ENCODE peak calls at places on chromosome 21, in nine cellular contexts. One of them, this sample, is unnamed.

GRCh38 chr21:36773111-36773510 is 74.2 kb downstream of the SIM2 start:
- DNase-seq in anterior cingulate cortex: no peak
- DNase-seq in ACHN: peak; percentile 38
- DNase-seq in small intestine: peak; percentile 80
- DNase-seq in AG09309: peak; percentile 47
- DNase-seq in NCI-H146: no peak
- DNase-seq in NCI-H748 treated with DMSO at 0.1 percent for 48 hours: no peak
- DNase-seq in fibroblast of the conjunctiva: peak; percentile 49
- DNase-seq in HuH-7.5: no peak
- DNase-seq in this sample: no peak

GRCh38 chr21:45295576-45296365 is 8.1 kb upstream of the POFUT2 start:
- DNase-seq in AG09309: peak; percentile 83
- DNase-seq in ACHN: no peak
- DNase-seq in fibroblast of the conjunctiva: no peak
- DNase-seq in anterior cingulate cortex: no peak
- DNase-seq in small intestine: no peak
- DNase-seq in NCI-H146: no peak
- DNase-seq in HuH-7.5: no peak
- DNase-seq in NCI-H748 treated with DMSO at 0.1 percent for 48 hours: no peak
- DNase-seq in this sample: no peak

GRCh38 chr21:33647560-33647959 is 5.3 kb downstream of the ITSN1 start:
- DNase-seq in HuH-7.5: no peak
- DNase-seq in ACHN: no peak
- DNase-seq in fibroblast of the conjunctiva: no peak
- DNase-seq in anterior cingulate cortex: no peak
- DNase-seq in AG09309: no peak
- DNase-seq in NCI-H748 treated with DMSO at 0.1 percent for 48 hours: no peak
- DNase-seq in NCI-H146: no peak
- DNase-seq in small intestine: no peak
- DNase-seq in this sample: no peak

GRCh38 chr21:28899744-28900143 is 92.9 kb downstream of the LTN1 start:
- DNase-seq in ACHN: no peak
- DNase-seq in fibroblast of the conjunctiva: peak; percentile 73
- DNase-seq in AG09309: peak; percentile 59
- DNase-seq in anterior cingulate cortex: no peak
- DNase-seq in NCI-H146: no peak
- DNase-seq in NCI-H748 treated with DMSO at 0.1 percent for 48 hours: no peak
- DNase-seq in small intestine: no peak
- DNase-seq in HuH-7.5: no peak
- DNase-seq in this sample: no peak

GRCh38 chr21:42056468-42056867 is 14.6 kb upstream of the UMODL1 start:
- DNase-seq in small intestine: peak; percentile 42
- DNase-seq in NCI-H748 treated with DMSO at 0.1 percent for 48 hours: peak; percentile 56
- DNase-seq in anterior cingulate cortex: no peak
- DNase-seq in ACHN: no peak
- DNase-seq in NCI-H146: peak; percentile 43
- DNase-seq in fibroblast of the conjunctiva: no peak
- DNase-seq in AG09309: no peak
- DNase-seq in HuH-7.5: peak; percentile 23
- DNase-seq in this sample: no peak

GRCh38 chr21:32186843-32187242 is 92.0 kb downstream of the MIS18A start:
- DNase-seq in AG09309: no peak
- DNase-seq in fibroblast of the conjunctiva: no peak
- DNase-seq in HuH-7.5: no peak
- DNase-seq in NCI-H146: no peak
- DNase-seq in ACHN: no peak
- DNase-seq in anterior cingulate cortex: no peak
- DNase-seq in NCI-H748 treated with DMSO at 0.1 percent for 48 hours: no peak
- DNase-seq in small intestine: no peak
- DNase-seq in this sample: no peak

GRCh38 chr21:41589131-41589530 is 81.2 kb upstream of the TMPRSS2 start:
- DNase-seq in fibroblast of the conjunctiva: no peak
- DNase-seq in ACHN: no peak
- DNase-seq in NCI-H146: no peak
- DNase-seq in NCI-H748 treated with DMSO at 0.1 percent for 48 hours: no peak
- DNase-seq in HuH-7.5: no peak
- DNase-seq in AG09309: no peak
- DNase-seq in small intestine: no peak
- DNase-seq in anterior cingulate cortex: no peak
- DNase-seq in this sample: no peak

GRCh38 chr21:35578831-35579470 is 481.4 kb downstream of the SETD4 start:
- DNase-seq in fibroblast of the conjunctiva: no peak
- DNase-seq in NCI-H146: no peak
- DNase-seq in HuH-7.5: no peak
- DNase-seq in AG09309: peak; percentile 38
- DNase-seq in NCI-H748 treated with DMSO at 0.1 percent for 48 hours: no peak
- DNase-seq in anterior cingulate cortex: no peak
- DNase-seq in ACHN: no peak
- DNase-seq in small intestine: no peak
- DNase-seq in this sample: no peak

GRCh38 chr21:26809745-26810144 is 35.5 kb downstream of the ADAMTS1 start:
- DNase-seq in NCI-H146: no peak
- DNase-seq in fibroblast of the conjunctiva: no peak
- DNase-seq in anterior cingulate cortex: no peak
- DNase-seq in NCI-H748 treated with DMSO at 0.1 percent for 48 hours: no peak
- DNase-seq in ACHN: no peak
- DNase-seq in small intestine: no peak
- DNase-seq in AG09309: no peak
- DNase-seq in HuH-7.5: no peak
- DNase-seq in this sample: no peak

GRCh38 chr21:38990424-38990794 is 184.7 kb downstream of the ETS2 start:
- DNase-seq in small intestine: no peak
- DNase-seq in ACHN: no peak
- DNase-seq in AG09309: no peak
- DNase-seq in HuH-7.5: no peak
- DNase-seq in NCI-H146: peak; percentile 51
- DNase-seq in anterior cingulate cortex: no peak
- DNase-seq in fibroblast of the conjunctiva: no peak
- DNase-seq in NCI-H748 treated with DMSO at 0.1 percent for 48 hours: peak; percentile 78
- DNase-seq in this sample: peak; percentile 72

GRCh38 chr21:38811257-38811656 is 5.5 kb downstream of the ETS2 start:
- DNase-seq in anterior cingulate cortex: no peak
- DNase-seq in ACHN: peak; percentile 39
- DNase-seq in AG09309: peak; percentile 86
- DNase-seq in NCI-H748 treated with DMSO at 0.1 percent for 48 hours: no peak
- DNase-seq in NCI-H146: no peak
- DNase-seq in small intestine: no peak
- DNase-seq in fibroblast of the conjunctiva: peak; percentile 81
- DNase-seq in HuH-7.5: no peak
- DNase-seq in this sample: no peak

GRCh38 chr21:29148535-29148934 is 18.1 kb downstream of the MAP3K7CL start:
- DNase-seq in AG09309: peak; percentile 71
- DNase-seq in small intestine: no peak
- DNase-seq in fibroblast of the conjunctiva: no peak
- DNase-seq in anterior cingulate cortex: no peak
- DNase-seq in NCI-H146: no peak
- DNase-seq in HuH-7.5: no peak
- DNase-seq in NCI-H748 treated with DMSO at 0.1 percent for 48 hours: no peak
- DNase-seq in ACHN: peak; percentile 13
- DNase-seq in this sample: no peak

GRCh38 chr21:16425297-16425696 is 695.5 kb downstream of the USP25 start:
- DNase-seq in ACHN: no peak
- DNase-seq in AG09309: no peak
- DNase-seq in anterior cingulate cortex: no peak
- DNase-seq in fibroblast of the conjunctiva: no peak
- DNase-seq in NCI-H748 treated with DMSO at 0.1 percent for 48 hours: no peak
- DNase-seq in HuH-7.5: no peak
- DNase-seq in small intestine: no peak
- DNase-seq in NCI-H146: no peak
- DNase-seq in this sample: no peak

GRCh38 chr21:29295066-29295650 is 3.6 kb upstream of the BACH1 start:
- DNase-seq in HuH-7.5: no peak
- DNase-seq in NCI-H146: no peak
- DNase-seq in fibroblast of the conjunctiva: no peak
- DNase-seq in anterior cingulate cortex: no peak
- DNase-seq in ACHN: no peak
- DNase-seq in AG09309: no peak
- DNase-seq in NCI-H748 treated with DMSO at 0.1 percent for 48 hours: no peak
- DNase-seq in small intestine: no peak
- DNase-seq in this sample: no peak

GRCh38 chr21:35045539-35046222 is 3.4 kb downstream of the RUNX1 start:
- DNase-seq in anterior cingulate cortex: no peak
- DNase-seq in NCI-H146: no peak
- DNase-seq in ACHN: no peak
- DNase-seq in NCI-H748 treated with DMSO at 0.1 percent for 48 hours: no peak
- DNase-seq in fibroblast of the conjunctiva: no peak
- DNase-seq in AG09309: no peak
- DNase-seq in HuH-7.5: no peak
- DNase-seq in small intestine: peak; percentile 40
- DNase-seq in this sample: no peak

GRCh38 chr21:26715878-26716506 is 129.2 kb downstream of the ADAMTS1 start:
- DNase-seq in HuH-7.5: peak; percentile 7
- DNase-seq in NCI-H748 treated with DMSO at 0.1 percent for 48 hours: peak; percentile 48
- DNase-seq in AG09309: no peak
- DNase-seq in anterior cingulate cortex: peak; percentile 7
- DNase-seq in small intestine: peak; percentile 42
- DNase-seq in ACHN: peak; percentile 51
- DNase-seq in NCI-H146: no peak
- DNase-seq in fibroblast of the conjunctiva: peak; percentile 29
- DNase-seq in this sample: no peak

GRCh38 chr21:44711327-44712202 is at the start of gene TSPEAR:
- DNase-seq in small intestine: no peak
- DNase-seq in NCI-H146: peak; percentile 88
- DNase-seq in NCI-H748 treated with DMSO at 0.1 percent for 48 hours: no peak
- DNase-seq in HuH-7.5: no peak
- DNase-seq in AG09309: no peak
- DNase-seq in anterior cingulate cortex: no peak
- DNase-seq in fibroblast of the conjunctiva: no peak
- DNase-seq in ACHN: no peak
- DNase-seq in this sample: peak; percentile 33

GRCh38 chr21:29939859-29940245 is at the start of gene GRIK1:
- DNase-seq in HuH-7.5: no peak
- DNase-seq in NCI-H146: peak; percentile 52
- DNase-seq in anterior cingulate cortex: peak; percentile 25
- DNase-seq in fibroblast of the conjunctiva: no peak
- DNase-seq in small intestine: no peak
- DNase-seq in NCI-H748 treated with DMSO at 0.1 percent for 48 hours: no peak
- DNase-seq in ACHN: no peak
- DNase-seq in AG09309: no peak
- DNase-seq in this sample: no peak

GRCh38 chr21:38631171-38631570 is 132.9 kb upstream of the ERG start:
- DNase-seq in NCI-H748 treated with DMSO at 0.1 percent for 48 hours: no peak
- DNase-seq in NCI-H146: no peak
- DNase-seq in ACHN: no peak
- DNase-seq in anterior cingulate cortex: no peak
- DNase-seq in fibroblast of the conjunctiva: no peak
- DNase-seq in AG09309: peak; percentile 29
- DNase-seq in HuH-7.5: no peak
- DNase-seq in small intestine: no peak
- DNase-seq in this sample: no peak

GRCh38 chr21:35023396-35024070 is 25.6 kb downstream of the RUNX1 start:
- DNase-seq in NCI-H146: no peak
- DNase-seq in ACHN: no peak
- DNase-seq in HuH-7.5: no peak
- DNase-seq in fibroblast of the conjunctiva: no peak
- DNase-seq in AG09309: no peak
- DNase-seq in small intestine: peak; percentile 68
- DNase-seq in NCI-H748 treated with DMSO at 0.1 percent for 48 hours: no peak
- DNase-seq in anterior cingulate cortex: no peak
- DNase-seq in this sample: no peak

GRCh38 chr21:15560383-15561056 is 169.3 kb upstream of the USP25 start:
- DNase-seq in NCI-H748 treated with DMSO at 0.1 percent for 48 hours: no peak
- DNase-seq in HuH-7.5: no peak
- DNase-seq in anterior cingulate cortex: no peak
- DNase-seq in small intestine: no peak
- DNase-seq in AG09309: no peak
- DNase-seq in fibroblast of the conjunctiva: no peak
- DNase-seq in ACHN: no peak
- DNase-seq in NCI-H146: no peak
- DNase-seq in this sample: no peak

GRCh38 chr21:25402134-25402957 is 204.9 kb downstream of the MRPL39 start:
- DNase-seq in NCI-H146: no peak
- DNase-seq in ACHN: no peak
- DNase-seq in HuH-7.5: no peak
- DNase-seq in fibroblast of the conjunctiva: no peak
- DNase-seq in small intestine: no peak
- DNase-seq in NCI-H748 treated with DMSO at 0.1 percent for 48 hours: no peak
- DNase-seq in anterior cingulate cortex: no peak
- DNase-seq in AG09309: no peak
- DNase-seq in this sample: no peak

GRCh38 chr21:14968821-14969220 is 96.0 kb downstream of the NRIP1 start:
- DNase-seq in AG09309: no peak
- DNase-seq in HuH-7.5: no peak
- DNase-seq in anterior cingulate cortex: no peak
- DNase-seq in fibroblast of the conjunctiva: no peak
- DNase-seq in small intestine: no peak
- DNase-seq in ACHN: no peak
- DNase-seq in NCI-H146: no peak
- DNase-seq in NCI-H748 treated with DMSO at 0.1 percent for 48 hours: no peak
- DNase-seq in this sample: no peak

GRCh38 chr21:18772404-18772803 is 368.8 kb upstream of the TMPRSS15 start:
- DNase-seq in fibroblast of the conjunctiva: peak; percentile 3
- DNase-seq in NCI-H748 treated with DMSO at 0.1 percent for 48 hours: no peak
- DNase-seq in small intestine: no peak
- DNase-seq in anterior cingulate cortex: no peak
- DNase-seq in HuH-7.5: no peak
- DNase-seq in ACHN: no peak
- DNase-seq in AG09309: no peak
- DNase-seq in NCI-H146: no peak
- DNase-seq in this sample: no peak

GRCh38 chr21:45409466-45410150 is 4.6 kb downstream of the COL18A1 start:
- DNase-seq in fibroblast of the conjunctiva: no peak
- DNase-seq in NCI-H748 treated with DMSO at 0.1 percent for 48 hours: no peak
- DNase-seq in HuH-7.5: no peak
- DNase-seq in NCI-H146: no peak
- DNase-seq in anterior cingulate cortex: no peak
- DNase-seq in ACHN: no peak
- DNase-seq in small intestine: no peak
- DNase-seq in AG09309: no peak
- DNase-seq in this sample: no peak

GRCh38 chr21:35438643-35439404 is 389.7 kb upstream of the RUNX1 start:
- DNase-seq in NCI-H146: peak; percentile 14
- DNase-seq in anterior cingulate cortex: no peak
- DNase-seq in HuH-7.5: no peak
- DNase-seq in AG09309: no peak
- DNase-seq in fibroblast of the conjunctiva: no peak
- DNase-seq in small intestine: peak; percentile 72
- DNase-seq in NCI-H748 treated with DMSO at 0.1 percent for 48 hours: no peak
- DNase-seq in ACHN: no peak
- DNase-seq in this sample: no peak

GRCh38 chr21:14913576-14914146 is 151.1 kb downstream of the NRIP1 start:
- DNase-seq in AG09309: no peak
- DNase-seq in HuH-7.5: no peak
- DNase-seq in NCI-H748 treated with DMSO at 0.1 percent for 48 hours: no peak
- DNase-seq in ACHN: no peak
- DNase-seq in NCI-H146: no peak
- DNase-seq in anterior cingulate cortex: no peak
- DNase-seq in small intestine: no peak
- DNase-seq in fibroblast of the conjunctiva: no peak
- DNase-seq in this sample: no peak

GRCh38 chr21:36661511-36662309 is 37.2 kb upstream of the SIM2 start:
- DNase-seq in anterior cingulate cortex: no peak
- DNase-seq in AG09309: no peak
- DNase-seq in small intestine: peak; percentile 44
- DNase-seq in NCI-H748 treated with DMSO at 0.1 percent for 48 hours: no peak
- DNase-seq in NCI-H146: peak; percentile 35
- DNase-seq in ACHN: peak; percentile 31
- DNase-seq in HuH-7.5: no peak
- DNase-seq in fibroblast of the conjunctiva: no peak
- DNase-seq in this sample: no peak

GRCh38 chr21:30349572-30349971 is 1.2 kb upstream of the KRTAP23-1 start:
- DNase-seq in HuH-7.5: no peak
- DNase-seq in anterior cingulate cortex: no peak
- DNase-seq in NCI-H748 treated with DMSO at 0.1 percent for 48 hours: no peak
- DNase-seq in ACHN: no peak
- DNase-seq in AG09309: no peak
- DNase-seq in fibroblast of the conjunctiva: no peak
- DNase-seq in NCI-H146: peak; percentile 76
- DNase-seq in small intestine: no peak
- DNase-seq in this sample: no peak

GRCh38 chr21:16492892-16493291 is 763.1 kb downstream of the USP25 start:
- DNase-seq in AG09309: no peak
- DNase-seq in HuH-7.5: no peak
- DNase-seq in anterior cingulate cortex: no peak
- DNase-seq in small intestine: no peak
- DNase-seq in NCI-H748 treated with DMSO at 0.1 percent for 48 hours: no peak
- DNase-seq in NCI-H146: no peak
- DNase-seq in ACHN: no peak
- DNase-seq in fibroblast of the conjunctiva: no peak
- DNase-seq in this sample: no peak

GRCh38 chr21:14603202-14603601 is 57.1 kb upstream of the SAMSN1 start:
- DNase-seq in small intestine: no peak
- DNase-seq in fibroblast of the conjunctiva: peak; percentile 18
- DNase-seq in HuH-7.5: no peak
- DNase-seq in NCI-H748 treated with DMSO at 0.1 percent for 48 hours: no peak
- DNase-seq in AG09309: no peak
- DNase-seq in anterior cingulate cortex: no peak
- DNase-seq in ACHN: peak; percentile 50
- DNase-seq in NCI-H146: no peak
- DNase-seq in this sample: no peak

This sample was measured in NCI-H1417 treated with DMSO at 0.1 percent for 48 hours.